ENCODE peak calls at places on chromosomes 16 and 17, in six cellular contexts. C, P, G, B, K and S are unnamed samples. For H3K9me3 and H3K4me1, the result is how much of the 10 kb centered on the place peaks cover.

GRCh38 chr17:61468263-61468907 is 16.2 kb downstream of the TBX4 start:
- DNase-seq in K (no peak), P (no peak), B (peak), C (no peak), G (no peak), S (no peak)

GRCh38 chr16:3094289-3095027 is 4.6 kb downstream of the ZSCAN10 start:
- DNase-seq in C (peak), G (no peak), B (no peak), K (no peak), P (peak), S (no peak)

GRCh38 chr17:5011928-5012327 is 14.2 kb downstream of the KIF1C start:
- DNase-seq in G (no peak), P (no peak), K (peak), C (no peak), B (no peak), S (no peak)

GRCh38 chr17:81043725-81044427 is 8.9 kb downstream of the BAIAP2 start:
- DNase-seq in K (no peak), C (peak), P (peak), B (no peak), G (no peak), S (no peak)

GRCh38 chr16:54266363-54266955 is 20.1 kb downstream of the IRX3 start:
- DNase-seq in B (no peak), C (no peak), P (peak), K (no peak), G (no peak), S (no peak)

GRCh38 chr17:63950940-63951907 is 19.1 kb upstream of the CD79B start:
- DNase-seq in G (peak), P (peak), C (peak), K (no peak), B (no peak), S (no peak)

GRCh38 chr17:54754560-54754959 is 146.1 kb upstream of the TOM1L1 start:
- DNase-seq in K (no peak), B (no peak), C (peak), P (peak), G (no peak), S (no peak)

GRCh38 chr17:45248132-45248936 is 13.6 kb downstream of the SPATA32 start:
- DNase-seq in G (peak), K (no peak), C (no peak), P (no peak), B (no peak), S (no peak)

GRCh38 chr16:70294385-70295029 is 4.5 kb upstream of the DDX19B start:
- DNase-seq in B (peak), C (no peak), K (no peak), G (no peak), P (no peak), S (no peak)

GRCh38 chr16:65547799-65548446 is 426.1 kb upstream of the CDH11 start:
- DNase-seq in B (no peak), K (no peak), P (no peak), C (no peak), G (no peak), S (no peak)

GRCh38 chr17:39277110-39277509 is 51.4 kb upstream of the STAC2 start:
- DNase-seq in C (no peak), K (peak), G (no peak), B (no peak), P (no peak), S (no peak)

GRCh38 chr16:57723170-57723569 is 12.4 kb upstream of the KATNB1 start:
- DNase-seq in K (no peak), G (no peak), P (peak), B (no peak), C (no peak), S (no peak)

GRCh38 chr17:8572767-8573166 is 57.8 kb downstream of the MYH10 start:
- DNase-seq in C (no peak), P (no peak), G (no peak), K (no peak), B (no peak), S (no peak)

GRCh38 chr16:3950343-3951193 is 70.1 kb upstream of the CREBBP start:
- DNase-seq in B (peak), C (no peak), K (no peak), P (no peak), G (peak), S (no peak)

GRCh38 chr16:1773703-1774455 is 945 bp upstream of the MRPS34 start:
- DNase-seq in G (no peak), K (no peak), B (no peak), P (no peak), C (no peak), S (no peak)

GRCh38 chr17:27207073-27207511 is 86.8 kb upstream of the WSB1 start:
- DNase-seq in P (no peak), G (no peak), K (no peak), C (peak), B (no peak), S (no peak)

GRCh38 chr17:42010898-42011516 is 6.2 kb downstream of the DNAJC7 start:
- DNase-seq in G (no peak), P (peak), K (no peak), C (no peak), B (no peak), S (no peak)

GRCh38 chr17:49552070-49552751 is 23.5 kb upstream of the NXPH3 start:
- DNase-seq in C (no peak), P (no peak), K (no peak), G (no peak), B (no peak), S (no peak)

GRCh38 chr16:67312450-67313118 is 14.0 kb downstream of the KCTD19 start:
- DNase-seq in C (no peak), G (no peak), B (no peak), K (no peak), P (no peak), S (no peak)

GRCh38 chr16:1706386-1707192 is 594 bp downstream of the MAPK8IP3 start:
- DNase-seq in P (no peak), G (no peak), K (no peak), B (no peak), C (no peak), S (no peak)

GRCh38 chr16:2147981-2148671 is at the start of gene RAB26:
- DNase-seq in P (peak), C (no peak), K (no peak), G (peak), B (peak), S (no peak)

GRCh38 chr17:17729620-17730249 is 48.5 kb downstream of the RAI1 start:
- DNase-seq in K (no peak), C (peak), G (peak), B (no peak), P (peak), S (no peak)

GRCh38 chr17:43399839-43400328 is 1.1 kb downstream of the ARL4D start:
- DNase-seq in C (no peak), P (no peak), K (no peak), B (peak), G (no peak), S (no peak)

GRCh38 chr17:66667491-66668030 is 167.4 kb upstream of the CACNG5 start:
- DNase-seq in C (no peak), G (no peak), K (peak), P (no peak), B (no peak), S (no peak)

GRCh38 chr16:27245276-27246231 is 23.0 kb downstream of the NSMCE1 start:
- DNase-seq in C (no peak), K (no peak), P (no peak), B (peak), G (no peak), S (no peak)

GRCh38 chr16:19879241-19879792 is 5.3 kb downstream of the GPRC5B start:
- DNase-seq in G (peak), P (peak), K (no peak), C (no peak), B (no peak), S (no peak)

GRCh38 chr16:684067-684794 is at the start of gene JMJD8:
- DNase-seq in B (peak), G (peak), K (no peak), P (no peak), C (peak), S (peak)
- TF ChIP-seq POLR2AphosphoS5 in B (peak), G (peak), K (peak), P (no peak), C (peak), S (peak)

DNA sequence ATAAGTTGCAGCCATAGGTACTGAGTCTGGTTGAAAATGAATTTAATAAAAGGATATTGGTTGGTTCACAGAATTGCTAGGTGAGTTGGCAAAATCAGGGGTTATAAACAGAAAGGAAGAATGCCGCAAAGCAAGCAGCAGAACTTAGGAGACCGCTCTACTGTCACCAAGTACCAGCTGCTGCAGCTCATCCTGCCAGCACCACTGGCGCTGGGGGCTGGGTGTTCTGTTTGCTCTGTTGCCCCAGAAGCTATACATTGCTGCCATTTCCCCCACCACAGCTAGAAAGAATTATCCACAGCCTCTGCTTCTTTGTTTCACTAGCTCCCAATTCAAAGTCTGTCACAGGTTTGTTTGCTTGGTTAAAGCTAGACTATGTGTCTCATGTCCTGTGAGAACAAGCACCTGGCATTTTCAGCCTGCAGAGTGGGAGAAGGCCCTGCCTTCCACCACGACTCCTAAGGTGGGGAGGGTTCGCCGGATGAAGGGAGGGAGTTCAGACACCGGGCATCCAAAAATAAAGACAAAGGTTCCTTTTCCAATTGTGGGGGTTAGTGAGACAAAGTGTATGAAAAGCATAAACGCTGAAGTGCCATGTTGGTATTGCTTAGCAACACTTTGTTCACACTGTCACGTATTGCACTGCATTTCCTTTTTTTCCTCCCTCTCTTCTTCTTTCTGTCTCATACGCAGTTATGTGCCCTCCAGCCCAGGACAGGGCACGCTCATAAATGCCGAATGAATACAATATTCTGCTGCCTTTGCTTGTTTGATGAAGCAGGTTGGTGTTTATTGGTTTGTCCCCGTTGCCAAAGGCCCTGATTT is 9.6 kb upstream of the CPD start:
- DNase-seq in C (no peak), B (no peak), K (no peak), G (no peak), P (no peak), S (no peak)
- H3K9me3 ChIP-seq in C (under half), B (under half), K (under half), G (under half), P (under half), S (under half)

GRCh38 chr17:56823848-56824247 is 9.9 kb downstream of the C17orf67 start:
- DNase-seq in C (no peak), P (no peak), B (no peak), K (no peak), G (no peak), S (no peak)
- H3K4me1 ChIP-seq in C (under half), P (under half), B (under half), K (under half), G (under half), S (under half)

DNA sequence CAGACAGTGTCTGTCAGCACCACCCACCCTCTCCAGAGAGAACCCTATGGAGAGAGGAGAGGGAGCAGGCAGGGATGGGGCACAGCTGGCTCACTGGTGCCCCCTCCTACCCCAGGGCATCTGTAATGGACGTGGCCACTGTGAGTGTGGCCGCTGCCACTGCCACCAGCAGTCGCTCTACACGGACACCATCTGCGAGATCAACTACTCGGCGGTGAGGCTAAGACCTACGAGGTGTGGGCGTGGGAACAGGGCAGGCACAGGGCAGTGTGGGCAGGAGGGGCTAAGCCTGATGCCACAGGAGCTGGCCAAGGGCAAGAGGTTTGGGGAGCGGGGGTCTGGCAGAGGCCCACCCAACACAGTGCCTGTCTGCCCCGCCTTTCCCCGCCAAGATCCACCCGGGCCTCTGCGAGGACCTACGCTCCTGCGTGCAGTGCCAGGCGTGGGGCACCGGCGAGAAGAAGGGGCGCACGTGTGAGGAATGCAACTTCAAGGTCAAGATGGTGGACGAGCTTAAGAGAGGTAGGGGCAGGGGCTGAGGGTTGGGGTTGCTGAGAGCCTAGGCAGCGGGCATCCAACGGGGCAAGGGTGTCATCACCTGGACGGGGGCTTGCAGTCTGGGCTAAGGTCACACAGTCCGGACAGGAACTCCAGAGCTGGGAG is 15.0 kb downstream of the ITGB4 start:
- DNase-seq in G (no peak), P (no peak), K (no peak), B (no peak), C (no peak), S (no peak)
- TF ChIP-seq POLR2AphosphoS5 in G (no peak), P (no peak), K (no peak), B (no peak), C (peak), S (no peak)

GRCh38 chr17:12851901-12852435 is 62.7 kb downstream of the ARHGAP44 start:
- DNase-seq in K (no peak), G (no peak), C (no peak), B (no peak), P (no peak), S (no peak)

GRCh38 chr17:12859520-12859919 is 70.2 kb downstream of the ARHGAP44 start:
- DNase-seq in B (no peak), P (no peak), G (peak), K (peak), C (no peak), S (no peak)

GRCh38 chr17:12853921-12854320 is 64.6 kb downstream of the ARHGAP44 start:
- DNase-seq in B (no peak), C (no peak), G (no peak), K (no peak), P (no peak), S (no peak)

GRCh38 chr17:12856451-12856850 is 67.2 kb downstream of the ARHGAP44 start:
- DNase-seq in K (no peak), P (no peak), B (no peak), C (no peak), G (no peak), S (no peak)

DNA sequence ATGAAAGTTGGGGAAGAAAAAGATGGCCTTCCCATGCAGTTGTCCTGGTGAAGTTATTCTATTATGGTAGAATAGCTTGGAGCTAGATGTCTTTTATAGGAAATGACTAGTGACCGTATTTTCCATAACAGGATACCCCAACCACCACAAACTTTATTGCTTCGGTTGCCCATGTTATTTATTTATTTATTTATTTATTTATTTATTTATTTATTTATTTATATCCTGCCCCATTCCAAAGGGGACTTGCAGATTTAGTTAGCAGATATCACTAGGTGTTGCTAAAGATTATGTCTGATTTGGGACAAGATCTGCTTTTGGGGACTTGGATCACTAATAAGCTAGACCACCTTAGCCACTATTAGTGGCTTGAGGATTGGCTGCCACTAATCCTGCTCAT is 68.3 kb downstream of the ARHGAP44 start:
- DNase-seq in G (no peak), B (no peak), K (no peak), C (no peak), P (no peak), S (no peak)
- H3K9me3 ChIP-seq in G (under half), B (under half), K (under half), C (under half), P (under half), S (under half)